ENCODE peak calls at places on chromosomes 13 and 19, in four cellular contexts. One of them, this sample, is unnamed. For H3F3A, the result is how much of the 10 kb centered on the place peaks cover.

GRCh38 chr13:24693862-24694471 is 13.8 kb downstream of the ATP12A start:
- DNase-seq in GM23338: peak
- DNase-seq in neural progenitor cell: peak
- DNase-seq in MM.1S: peak
- DNase-seq in this sample: peak

GRCh38 chr19:12800873-12801465 is 631 bp downstream of the PRDX2 start:
- DNase-seq in neural progenitor cell: peak
- DNase-seq in MM.1S: peak
- DNase-seq in GM23338: peak
- DNase-seq in this sample: peak

GRCh38 chr13:87274209-87274819 is 396.9 kb upstream of the SLITRK5 start:
- DNase-seq in neural progenitor cell: peak
- DNase-seq in GM23338: peak
- DNase-seq in MM.1S: peak
- DNase-seq in this sample: peak

GRCh38 chr13:30032263-30032662 is 181.8 kb upstream of the UBL3 start:
- DNase-seq in GM23338: no peak
- DNase-seq in MM.1S: no peak
- DNase-seq in neural progenitor cell: no peak
- DNase-seq in this sample: no peak

GRCh38 chr19:2888739-2889224 is 11.9 kb upstream of the ZNF57 start:
- DNase-seq in neural progenitor cell: no peak
- DNase-seq in MM.1S: no peak
- DNase-seq in GM23338: peak
- DNase-seq in this sample: peak

GRCh38 chr19:43446746-43447489 is 18.5 kb downstream of the LYPD3 start:
- DNase-seq in MM.1S: peak
- DNase-seq in GM23338: peak
- DNase-seq in neural progenitor cell: peak
- DNase-seq in this sample: peak

GRCh38 chr19:44988896-44989563 is 12.2 kb upstream of the RELB start:
- DNase-seq in MM.1S: peak
- DNase-seq in GM23338: peak
- DNase-seq in neural progenitor cell: peak
- DNase-seq in this sample: peak

GRCh38 chr13:26253787-26254582 is at the start of gene CDK8:
- DNase-seq in neural progenitor cell: peak
- DNase-seq in GM23338: peak
- DNase-seq in MM.1S: peak
- DNase-seq in this sample: peak

GRCh38 chr19:38070573-38070972 is 153.4 kb downstream of the DPF1 start:
- DNase-seq in GM23338: no peak
- DNase-seq in MM.1S: no peak
- DNase-seq in neural progenitor cell: no peak
- DNase-seq in this sample: peak

GRCh38 chr13:40494513-40494912 is 171.9 kb downstream of the FOXO1 start:
- DNase-seq in MM.1S: no peak
- DNase-seq in neural progenitor cell: no peak
- DNase-seq in GM23338: no peak
- DNase-seq in this sample: no peak

GRCh38 chr19:3942790-3943409 is 10.0 kb downstream of the NMRK2 start:
- DNase-seq in neural progenitor cell: no peak
- DNase-seq in GM23338: no peak
- DNase-seq in MM.1S: no peak
- DNase-seq in this sample: peak

GRCh38 chr13:26584713-26585112 is 27.2 kb downstream of the WASF3 start:
- DNase-seq in MM.1S: no peak
- DNase-seq in neural progenitor cell: no peak
- DNase-seq in GM23338: no peak
- DNase-seq in this sample: peak

GRCh38 chr19:56136362-56136761 is 4.7 kb upstream of the ZNF444 start:
- DNase-seq in neural progenitor cell: peak
- DNase-seq in GM23338: peak
- DNase-seq in MM.1S: peak
- DNase-seq in this sample: no peak

GRCh38 chr13:80239571-80240255 is 101.2 kb downstream of the SPRY2 start:
- DNase-seq in neural progenitor cell: no peak
- DNase-seq in MM.1S: no peak
- DNase-seq in GM23338: no peak
- DNase-seq in this sample: no peak

DNA sequence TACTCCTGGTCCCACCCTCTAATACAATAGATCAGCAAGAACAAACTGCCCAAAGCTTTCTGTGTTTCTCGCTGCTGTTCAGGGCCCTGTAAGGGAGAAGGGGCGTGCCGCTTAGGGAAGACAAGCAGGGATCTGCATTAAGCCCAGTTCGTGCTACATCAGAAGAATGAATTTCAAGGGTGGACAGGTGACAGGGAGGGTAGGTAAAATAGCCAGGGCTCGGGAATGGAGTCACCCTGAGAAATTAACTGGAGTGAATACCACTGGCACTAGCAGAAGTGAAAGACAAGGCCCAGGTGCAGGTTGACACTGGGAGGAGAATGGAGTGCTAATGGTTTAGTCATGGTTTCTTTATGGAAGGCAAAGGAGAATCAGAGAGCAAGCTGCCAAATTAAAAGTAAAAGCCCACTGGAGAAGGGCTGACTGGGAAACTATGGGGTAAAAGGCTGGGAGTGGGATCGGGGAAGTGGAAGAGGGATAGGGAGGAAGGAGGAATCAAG is 183.1 kb upstream of the TSC22D1 start:
- DNase-seq in neural progenitor cell: peak
- DNase-seq in MM.1S: no peak
- DNase-seq in GM23338: no peak
- DNase-seq in this sample: peak
- H3F3A ChIP-seq in neural progenitor cell: under half
- H3F3A ChIP-seq in MM.1S: under half
- H3F3A ChIP-seq in GM23338: under half
- H3F3A ChIP-seq in this sample: under half

DNA sequence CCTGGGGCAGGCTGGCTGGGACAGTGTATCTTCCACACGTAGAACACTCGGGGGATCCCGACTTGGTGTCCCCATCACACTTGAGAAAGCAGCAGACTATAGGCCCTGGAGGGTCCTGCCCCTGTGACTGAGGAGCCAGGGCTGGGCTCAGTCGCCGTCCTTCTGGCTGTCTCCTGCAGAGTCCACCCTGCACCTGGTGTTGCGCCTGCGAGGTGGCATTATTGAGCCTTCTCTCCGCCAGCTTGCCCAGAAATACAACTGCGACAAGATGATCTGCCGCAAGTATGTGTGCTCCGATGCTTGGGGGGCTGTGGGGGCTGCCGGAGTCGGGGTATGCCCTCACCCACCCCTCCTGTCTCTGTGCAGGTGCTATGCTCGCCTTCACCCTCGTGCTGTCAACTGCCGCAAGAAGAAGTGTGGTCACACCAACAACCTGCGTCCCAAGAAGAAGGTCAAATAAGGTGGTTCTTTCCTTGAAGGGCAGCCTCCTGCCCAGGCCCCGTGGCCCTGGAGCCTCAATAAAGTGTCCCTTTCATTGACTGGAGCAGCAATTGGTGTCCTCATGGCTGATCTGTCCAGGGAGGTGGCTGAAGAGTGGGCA is 3.1 kb downstream of the UBA52 start:
- DNase-seq in MM.1S: no peak
- DNase-seq in neural progenitor cell: no peak
- DNase-seq in GM23338: no peak
- DNase-seq in this sample: no peak
- H3F3A ChIP-seq in MM.1S: under half
- H3F3A ChIP-seq in neural progenitor cell: under half
- H3F3A ChIP-seq in GM23338: half or more
- H3F3A ChIP-seq in this sample: under half

GRCh38 chr19:15315101-15315500 is 17.2 kb downstream of the BRD4 start:
- DNase-seq in GM23338: no peak
- DNase-seq in MM.1S: no peak
- DNase-seq in neural progenitor cell: no peak
- DNase-seq in this sample: no peak

GRCh38 chr19:15317392-15318011 is 14.8 kb downstream of the BRD4 start:
- DNase-seq in MM.1S: no peak
- DNase-seq in neural progenitor cell: no peak
- DNase-seq in GM23338: peak
- DNase-seq in this sample: peak

GRCh38 chr19:15316498-15316897 is 15.8 kb downstream of the BRD4 start:
- DNase-seq in neural progenitor cell: no peak
- DNase-seq in MM.1S: peak
- DNase-seq in GM23338: no peak
- DNase-seq in this sample: peak

GRCh38 chr19:15318241-15318691 is 14.1 kb downstream of the BRD4 start:
- DNase-seq in MM.1S: no peak
- DNase-seq in neural progenitor cell: no peak
- DNase-seq in GM23338: no peak
- DNase-seq in this sample: peak

GRCh38 chr19:15313649-15314279 is 18.6 kb downstream of the BRD4 start:
- DNase-seq in neural progenitor cell: no peak
- DNase-seq in MM.1S: no peak
- DNase-seq in GM23338: no peak
- DNase-seq in this sample: no peak
- H3F3A ChIP-seq in neural progenitor cell: under half
- H3F3A ChIP-seq in MM.1S: under half
- H3F3A ChIP-seq in GM23338: under half
- H3F3A ChIP-seq in this sample: under half

GRCh38 chr13:109776575-109776974 is 9.8 kb downstream of the IRS2 start:
- DNase-seq in GM23338: no peak
- DNase-seq in MM.1S: no peak
- DNase-seq in neural progenitor cell: no peak
- DNase-seq in this sample: no peak
- H3F3A ChIP-seq in GM23338: under half
- H3F3A ChIP-seq in MM.1S: under half
- H3F3A ChIP-seq in neural progenitor cell: under half
- H3F3A ChIP-seq in this sample: under half

GRCh38 chr19:35755160-35755549 is 1.7 kb downstream of the HSPB6 start:
- DNase-seq in GM23338: peak
- DNase-seq in neural progenitor cell: no peak
- DNase-seq in MM.1S: no peak
- DNase-seq in this sample: no peak

GRCh38 chr19:35755550-35756371 is 1.1 kb downstream of the HSPB6 start:
- DNase-seq in neural progenitor cell: peak
- DNase-seq in GM23338: peak
- DNase-seq in MM.1S: no peak
- DNase-seq in this sample: peak

GRCh38 chr19:35756373-35757230 is at the start of gene HSPB6:
- DNase-seq in MM.1S: no peak
- DNase-seq in GM23338: peak
- DNase-seq in neural progenitor cell: peak
- DNase-seq in this sample: peak

GRCh38 chr19:35757749-35758608 is at the start of gene PROSER3:
- DNase-seq in neural progenitor cell: peak
- DNase-seq in MM.1S: peak
- DNase-seq in GM23338: peak
- DNase-seq in this sample: peak

GRCh38 chr19:35757231-35757748 is 461 bp upstream of the HSPB6 start:
- DNase-seq in neural progenitor cell: peak
- DNase-seq in GM23338: peak
- DNase-seq in MM.1S: no peak
- DNase-seq in this sample: peak
- H3F3A ChIP-seq in neural progenitor cell: under half
- H3F3A ChIP-seq in GM23338: under half
- H3F3A ChIP-seq in MM.1S: under half
- H3F3A ChIP-seq in this sample: under half

GRCh38 chr19:815775-816499 is 5.8 kb downstream of the PLPPR3 start:
- DNase-seq in MM.1S: no peak
- DNase-seq in neural progenitor cell: no peak
- DNase-seq in GM23338: no peak
- DNase-seq in this sample: no peak
- H3F3A ChIP-seq in MM.1S: under half
- H3F3A ChIP-seq in neural progenitor cell: under half
- H3F3A ChIP-seq in GM23338: under half
- H3F3A ChIP-seq in this sample: under half